ENCODE peak calls at places on chromosomes 2 and 18, in eight cellular contexts. M is lower lobe of right lung; T is astrocyte of the spinal cord; A is fibroblast of mammary gland; R is heart left ventricle; X is nephron progenitor cell; J is CD8-positive, alpha-beta T cell; Y is GM23338. V is an unnamed sample.

GRCh38 chr2:94980406-94980805 is 45.1 kb upstream of the MAL start:
- DNase-seq in X (no peak), M (no peak), J (peak; percentile 46), Y (no peak), T (no peak), A (no peak), R (no peak), V (no peak)

GRCh38 chr2:231617059-231617926 is 24.6 kb downstream of the TEX44 start:
- DNase-seq in T (no peak), Y (no peak), M (no peak), J (no peak), X (no peak), A (no peak), R (no peak), V (no peak)

GRCh38 chr2:79935771-79936657 is 368.5 kb downstream of the LRRTM1 start:
- DNase-seq in M (no peak), Y (peak; percentile 92), R (no peak), J (no peak), A (peak; percentile 70), T (peak; percentile 46), X (peak; percentile 47), V (peak; percentile 70)

GRCh38 chr2:107669335-107669734 is 157.4 kb upstream of the RGPD4 start:
- DNase-seq in M (no peak), A (peak; percentile 27), J (no peak), Y (peak; percentile 15), X (no peak), T (peak; percentile 26), R (no peak), V (no peak)

GRCh38 chr18:2536063-2536462 is 35.2 kb downstream of the METTL4 start:
- DNase-seq in A (no peak), M (no peak), R (no peak), X (no peak), Y (no peak), J (no peak), T (no peak), V (no peak)

GRCh38 chr2:241548451-241548835 is 10.1 kb upstream of the BOK start:
- DNase-seq in R (no peak), X (no peak), A (no peak), Y (no peak), J (no peak), M (no peak), T (no peak), V (no peak)

GRCh38 chr2:127106457-127106997 is 427 bp downstream of the BIN1 start:
- DNase-seq in T (peak; percentile 33), M (no peak), R (peak; percentile 74), J (no peak), A (no peak), X (peak; percentile 49), Y (peak; percentile 64), V (no peak)

GRCh38 chr2:37916512-37917082 is 8.5 kb upstream of the RMDN2 start:
- DNase-seq in T (peak; percentile 95), A (peak; percentile 99), R (no peak), Y (no peak), X (no peak), J (no peak), M (peak; percentile 68), V (no peak)

GRCh38 chr2:46943881-46944798 is 28.5 kb upstream of the MCFD2 start:
- DNase-seq in T (no peak), Y (no peak), R (no peak), X (no peak), M (no peak), A (no peak), J (peak; percentile 71), V (no peak)

GRCh38 chr2:176614930-176615329 is 345.7 kb downstream of the MTX2 start:
- DNase-seq in Y (no peak), R (no peak), M (no peak), A (no peak), J (no peak), X (no peak), T (no peak), V (no peak)

GRCh38 chr2:191936882-191937405 is 90.1 kb upstream of the CAVIN2 start:
- DNase-seq in X (no peak), Y (no peak), J (no peak), A (no peak), R (no peak), T (no peak), M (no peak), V (no peak)

GRCh38 chr2:157587576-157587975 is 41.1 kb downstream of the ACVR1C start:
- DNase-seq in J (no peak), Y (no peak), X (no peak), R (no peak), M (no peak), T (no peak), A (peak; percentile 6), V (no peak)

GRCh38 chr2:111239581-111240249 is 119.0 kb downstream of the BCL2L11 start:
- DNase-seq in Y (no peak), X (no peak), A (no peak), J (no peak), R (no peak), M (no peak), T (no peak), V (no peak)

GRCh38 chr2:118856330-118856977 is 9.0 kb upstream of the EN1 start:
- DNase-seq in R (no peak), X (no peak), T (no peak), A (no peak), M (no peak), J (no peak), Y (no peak), V (no peak)

GRCh38 chr2:111687911-111688310 is 196.1 kb downstream of the ANAPC1 start:
- DNase-seq in R (no peak), T (no peak), X (no peak), J (no peak), A (no peak), Y (no peak), M (no peak), V (no peak)

GRCh38 chr2:166831930-166832329 is 56.4 kb upstream of the XIRP2 start:
- DNase-seq in R (no peak), X (no peak), Y (no peak), A (no peak), M (no peak), T (no peak), J (no peak), V (no peak)

GRCh38 chr2:147607379-147607778 is 237.4 kb upstream of the ACVR2A start:
- DNase-seq in Y (no peak), T (no peak), R (no peak), J (no peak), X (no peak), A (no peak), M (no peak), V (no peak)

GRCh38 chr2:224591245-224591644 is 6.1 kb upstream of the CUL3 start:
- DNase-seq in A (no peak), J (no peak), X (no peak), Y (no peak), R (no peak), T (no peak), M (no peak), V (no peak)

GRCh38 chr2:30481323-30481800 is 34.3 kb downstream of the LCLAT1 start:
- DNase-seq in R (peak; percentile 69), J (no peak), M (peak; percentile 63), T (no peak), A (no peak), X (no peak), Y (no peak), V (no peak)

DNA sequence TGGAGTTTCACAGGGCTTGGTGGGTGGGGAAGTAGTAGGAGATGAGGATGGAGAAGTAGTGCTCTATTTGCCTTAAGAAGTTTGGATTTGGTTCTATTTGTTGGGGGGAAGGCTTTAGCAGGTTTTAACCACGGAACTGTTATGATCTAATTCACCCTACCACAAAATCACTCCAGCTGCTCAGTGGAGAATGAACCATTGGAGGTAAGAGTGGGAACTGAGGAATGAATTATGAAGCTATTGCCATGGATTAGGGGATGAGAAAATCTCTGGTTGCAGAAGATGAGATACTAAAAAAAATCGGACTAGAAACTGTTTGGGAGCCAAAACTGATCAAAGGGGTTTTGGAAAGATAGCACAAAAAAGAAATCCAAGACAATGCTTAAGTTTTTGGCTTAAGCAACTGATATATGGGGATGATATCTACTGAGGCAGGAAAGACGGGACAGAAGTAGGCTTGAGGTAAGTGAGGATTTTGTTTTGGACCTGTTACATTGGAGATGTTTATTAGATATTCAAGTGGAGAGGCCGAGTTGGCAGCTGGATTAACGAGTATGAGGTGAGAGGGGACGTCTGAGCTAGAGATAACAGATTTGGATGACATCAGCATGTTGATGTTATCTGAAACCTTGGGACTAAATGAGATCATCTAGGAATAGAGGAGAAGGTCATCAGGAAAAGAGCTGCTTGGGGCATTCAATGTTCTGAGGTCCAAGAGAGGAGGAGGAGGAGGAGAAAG is 488.7 kb downstream of the DLGAP1 start:
- DNase-seq in A (peak; percentile 10), R (no peak), J (no peak), Y (no peak), X (no peak), T (no peak), M (no peak), V (no peak)
- TF ChIP-seq CTCF in A (no peak), R (no peak), J (no peak), Y (no peak), X (no peak), T (no peak), M (no peak), V (no peak)

GRCh38 chr18:48594725-48595124 is 55.9 kb downstream of the CTIF start:
- DNase-seq in T (no peak), J (no peak), X (no peak), M (no peak), A (no peak), R (peak; percentile 77), Y (no peak), V (no peak)
- TF ChIP-seq CTCF in T (no peak), J (no peak), X (no peak), M (no peak), A (no peak), R (no peak), Y (no peak), V (no peak)

GRCh38 chr2:10048501-10049171 is 5.3 kb downstream of the KLF11 start:
- DNase-seq in T (peak; percentile 55), R (peak; percentile 59), Y (peak; percentile 65), A (peak; percentile 71), J (no peak), X (no peak), M (peak; percentile 38), V (no peak)
- TF ChIP-seq CTCF in T (peak; percentile 51), R (peak; percentile 73), Y (peak; percentile 66), A (peak; percentile 69), J (peak; percentile 56), X (peak; percentile 66), M (peak; percentile 61), V (peak; percentile 62)

DNA sequence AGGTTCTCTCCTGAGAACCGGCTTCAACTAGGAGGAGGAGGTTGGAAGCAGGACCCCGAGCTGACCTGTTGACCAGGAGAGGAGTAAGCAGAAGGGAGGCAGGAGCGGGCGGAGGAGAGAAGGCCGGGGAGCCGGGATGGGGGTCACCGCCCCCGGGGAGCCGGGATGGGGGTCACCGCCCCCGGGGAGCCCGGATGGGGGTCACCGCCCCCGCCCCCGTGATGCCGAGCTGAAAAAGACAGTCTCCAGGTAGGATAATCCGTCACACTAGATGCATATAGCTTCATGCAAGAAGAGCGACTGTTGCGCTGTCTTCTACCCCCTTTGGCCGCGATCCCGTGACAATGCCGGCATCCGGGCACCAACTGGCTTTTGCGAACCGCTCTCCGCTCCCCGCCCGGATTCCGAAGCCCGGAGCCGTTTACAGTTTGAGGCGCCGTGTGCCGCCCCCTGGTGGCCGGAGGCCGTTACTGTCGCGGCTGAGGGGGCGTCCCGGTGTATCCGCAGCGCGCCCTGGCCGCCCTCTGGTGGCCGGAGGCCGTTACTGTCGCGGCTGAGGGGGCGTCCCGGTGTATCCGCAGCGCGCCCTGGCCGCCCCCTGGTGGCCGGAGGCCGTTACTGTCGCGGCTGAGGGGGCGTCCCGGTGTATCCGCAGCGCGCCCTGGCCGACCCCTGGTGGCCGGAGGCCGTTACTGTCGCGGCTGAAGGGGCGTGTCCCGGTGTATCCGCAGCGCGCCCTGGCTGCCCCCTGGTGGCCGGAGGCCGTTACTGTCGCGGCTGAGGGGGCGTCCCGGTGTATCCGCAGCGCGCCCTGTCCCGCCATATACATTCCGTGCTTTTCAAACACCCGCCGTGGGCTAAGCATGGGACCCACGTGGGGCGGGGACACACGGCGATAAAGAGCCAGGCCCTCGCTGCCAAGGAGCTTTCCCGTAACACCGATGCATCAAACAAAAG is 89.6 kb downstream of the ACTR3 start:
- DNase-seq in A (no peak), M (no peak), T (no peak), Y (peak; percentile 70), J (peak; percentile 56), X (no peak), R (no peak), V (peak; percentile 57)
- TF ChIP-seq CTCF in A (peak; percentile 14), M (peak; percentile 62), T (peak; percentile 53), Y (peak; percentile 62), J (peak; percentile 66), X (peak; percentile 42), R (peak; percentile 46), V (no peak)

V was measured in Caco-2.